ENCODE peak calls at places on chromosomes 11 and 22, in four cellular contexts. M is RPMI7951; Z is NCI-H2107; O is CD8-positive, alpha-beta memory T cell. S is an unnamed sample.

GRCh38 chr11:34053161-34053686 is 1.7 kb downstream of the CAPRIN1 start:
- DNase-seq in O (peak), M (peak), Z (peak), S (peak)

GRCh38 chr11:44573333-44573732 is 7.9 kb downstream of the CD82 start:
- DNase-seq in O (no peak), Z (no peak), M (no peak), S (no peak)

GRCh38 chr22:25383278-25383820 is 163.9 kb downstream of the CRYBB2 start:
- DNase-seq in Z (no peak), O (no peak), M (no peak), S (no peak)

GRCh38 chr22:23534201-23534850 is 45.8 kb downstream of the IGLL1 start:
- DNase-seq in Z (no peak), M (no peak), O (no peak), S (no peak)

GRCh38 chr11:11636671-11637070 is 14.9 kb upstream of the GALNT18 start:
- DNase-seq in M (no peak), O (no peak), Z (no peak), S (no peak)

GRCh38 chr11:35276396-35276795 is 137.4 kb downstream of the CD44 start:
- DNase-seq in Z (no peak), O (peak), M (no peak), S (no peak)

GRCh38 chr22:45889539-45890350 is 87.2 kb downstream of the WNT7B start:
- DNase-seq in O (no peak), M (peak), Z (no peak), S (no peak)

GRCh38 chr11:62394825-62395538 is 23.9 kb upstream of the SCGB1A1 start:
- DNase-seq in O (peak), M (peak), Z (peak), S (peak)

GRCh38 chr11:45374632-45375031 is 88.5 kb upstream of the SYT13 start:
- DNase-seq in Z (no peak), O (peak), M (no peak), S (no peak)

GRCh38 chr11:59778122-59778521 is 22.9 kb downstream of the STX3 start:
- DNase-seq in M (no peak), Z (no peak), O (no peak), S (no peak)

S was measured in CD8-positive, alpha-beta T cell.